ENCODE peak calls at places on chromosomes 11 and 22, in seven cellular contexts. One of them, this sample, is unnamed.

GRCh38 chr11:21072517-21072916 is 403.1 kb downstream of the NELL1 start:
- DNase-seq in NCI-H1092: no peak
- DNase-seq in HuH-7.5: no peak
- DNase-seq in pancreas: no peak
- DNase-seq in GM10248: peak; percentile 5
- DNase-seq in activated CD4-positive, alpha-beta T cell treated with anti-CD3 and anti-CD28 coated beads, Interleukin-2, amount 50 U/mL, for 24 hours: no peak
- DNase-seq in effector CD4-positive, alpha-beta T cell: no peak
- DNase-seq in this sample: no peak

GRCh38 chr11:34281256-34281655 is 76.6 kb downstream of the ABTB2 start:
- DNase-seq in NCI-H1092: no peak
- DNase-seq in HuH-7.5: no peak
- DNase-seq in pancreas: no peak
- DNase-seq in GM10248: no peak
- DNase-seq in activated CD4-positive, alpha-beta T cell treated with anti-CD3 and anti-CD28 coated beads, Interleukin-2, amount 50 U/mL, for 24 hours: no peak
- DNase-seq in effector CD4-positive, alpha-beta T cell: no peak
- DNase-seq in this sample: no peak

GRCh38 chr22:45008853-45009751 is 703 bp downstream of the PHF21B start:
- DNase-seq in NCI-H1092: no peak
- DNase-seq in HuH-7.5: no peak
- DNase-seq in pancreas: no peak
- DNase-seq in GM10248: no peak
- DNase-seq in activated CD4-positive, alpha-beta T cell treated with anti-CD3 and anti-CD28 coated beads, Interleukin-2, amount 50 U/mL, for 24 hours: no peak
- DNase-seq in effector CD4-positive, alpha-beta T cell: no peak
- DNase-seq in this sample: no peak

GRCh38 chr22:24772493-24773220 is 1.9 kb downstream of the PIWIL3 start:
- DNase-seq in NCI-H1092: no peak
- DNase-seq in HuH-7.5: peak; percentile 52
- DNase-seq in pancreas: no peak
- DNase-seq in GM10248: no peak
- DNase-seq in activated CD4-positive, alpha-beta T cell treated with anti-CD3 and anti-CD28 coated beads, Interleukin-2, amount 50 U/mL, for 24 hours: no peak
- DNase-seq in effector CD4-positive, alpha-beta T cell: no peak
- DNase-seq in this sample: peak; percentile 47

GRCh38 chr11:6667733-6668374 is 12.2 kb upstream of the DCHS1 start:
- DNase-seq in NCI-H1092: no peak
- DNase-seq in HuH-7.5: no peak
- DNase-seq in pancreas: no peak
- DNase-seq in GM10248: no peak
- DNase-seq in activated CD4-positive, alpha-beta T cell treated with anti-CD3 and anti-CD28 coated beads, Interleukin-2, amount 50 U/mL, for 24 hours: no peak
- DNase-seq in effector CD4-positive, alpha-beta T cell: peak; percentile 23
- DNase-seq in this sample: peak; percentile 52

GRCh38 chr11:15969281-15969680 is 387.1 kb downstream of the SOX6 start:
- DNase-seq in NCI-H1092: no peak
- DNase-seq in HuH-7.5: no peak
- DNase-seq in pancreas: peak; percentile 53
- DNase-seq in GM10248: peak; percentile 15
- DNase-seq in activated CD4-positive, alpha-beta T cell treated with anti-CD3 and anti-CD28 coated beads, Interleukin-2, amount 50 U/mL, for 24 hours: no peak
- DNase-seq in effector CD4-positive, alpha-beta T cell: no peak
- DNase-seq in this sample: peak; percentile 74

GRCh38 chr11:96333076-96333744 is 9.8 kb downstream of the MAML2 start:
- DNase-seq in NCI-H1092: no peak
- DNase-seq in HuH-7.5: no peak
- DNase-seq in pancreas: no peak
- DNase-seq in GM10248: no peak
- DNase-seq in activated CD4-positive, alpha-beta T cell treated with anti-CD3 and anti-CD28 coated beads, Interleukin-2, amount 50 U/mL, for 24 hours: no peak
- DNase-seq in effector CD4-positive, alpha-beta T cell: no peak
- DNase-seq in this sample: no peak

GRCh38 chr11:129023968-129024676 is 81.5 kb upstream of the TP53AIP1 start:
- DNase-seq in NCI-H1092: no peak
- DNase-seq in HuH-7.5: no peak
- DNase-seq in pancreas: peak; percentile 79
- DNase-seq in GM10248: no peak
- DNase-seq in activated CD4-positive, alpha-beta T cell treated with anti-CD3 and anti-CD28 coated beads, Interleukin-2, amount 50 U/mL, for 24 hours: no peak
- DNase-seq in effector CD4-positive, alpha-beta T cell: no peak
- DNase-seq in this sample: peak; percentile 98

GRCh38 chr22:21568207-21569075 is 927 bp downstream of the UBE2L3 start:
- DNase-seq in NCI-H1092: peak; percentile 7
- DNase-seq in HuH-7.5: no peak
- DNase-seq in pancreas: peak; percentile 37
- DNase-seq in GM10248: peak; percentile 24
- DNase-seq in activated CD4-positive, alpha-beta T cell treated with anti-CD3 and anti-CD28 coated beads, Interleukin-2, amount 50 U/mL, for 24 hours: no peak
- DNase-seq in effector CD4-positive, alpha-beta T cell: no peak
- DNase-seq in this sample: peak; percentile 27

This sample was measured in HT-29.